ENCODE peak calls at places on chromosome 17, in nine cellular contexts. N, H, J, C, S, G, B, A and I are unnamed samples.

GRCh38 chr17:78903101-78903779 is at the start of gene CEP295NL:
- DNase-seq in A (no peak), S (peak), G (no peak), J (peak), N (no peak), B (peak), H (peak), C (no peak), I (no peak)

GRCh38 chr17:50947844-50948514 is 81.8 kb upstream of the TOB1 start:
- DNase-seq in A (peak), B (no peak), S (no peak), J (peak), N (peak), C (peak), H (no peak), G (no peak), I (no peak)

GRCh38 chr17:27366438-27366837 is 72.5 kb downstream of the WSB1 start:
- DNase-seq in J (no peak), C (no peak), A (no peak), G (no peak), B (no peak), H (no peak), S (no peak), N (no peak), I (no peak)

GRCh38 chr17:46942441-46943217 is 19.7 kb downstream of the GOSR2 start:
- DNase-seq in C (peak), G (peak), B (peak), J (peak), A (peak), N (peak), H (peak), S (peak), I (peak)

GRCh38 chr17:77140878-77141767 is at the start of gene SEC14L1:
- DNase-seq in H (peak), N (peak), A (peak), C (peak), G (peak), S (no peak), J (peak), B (peak), I (no peak)

GRCh38 chr17:50565559-50566350 is 5.2 kb downstream of the CACNA1G start:
- DNase-seq in S (peak), J (no peak), A (no peak), G (no peak), B (no peak), H (peak), C (no peak), N (no peak), I (no peak)

GRCh38 chr17:79010304-79010646 is 711 bp upstream of the CANT1 start:
- DNase-seq in A (no peak), J (no peak), B (no peak), H (no peak), N (peak), S (no peak), G (no peak), C (no peak), I (no peak)

GRCh38 chr17:79970576-79971068 is 65.0 kb downstream of the TBC1D16 start:
- DNase-seq in J (no peak), N (peak), A (peak), S (peak), H (peak), B (no peak), G (peak), C (no peak), I (no peak)

GRCh38 chr17:57955183-57955952 is at the start of gene CUEDC1:
- DNase-seq in H (peak), A (peak), C (peak), S (peak), N (peak), B (peak), J (peak), G (peak), I (peak)

GRCh38 chr17:39662551-39663339 is 2.4 kb upstream of the TCAP start:
- DNase-seq in J (peak), B (no peak), G (peak), H (no peak), S (no peak), C (no peak), N (peak), A (peak), I (no peak)

GRCh38 chr17:55814377-55814776 is 63.5 kb downstream of the PCTP start:
- DNase-seq in A (no peak), C (no peak), B (no peak), H (no peak), G (no peak), N (no peak), J (no peak), S (no peak), I (no peak)

GRCh38 chr17:42174126-42174783 is 6.7 kb downstream of the KCNH4 start:
- DNase-seq in B (no peak), N (no peak), J (no peak), G (no peak), S (no peak), C (no peak), A (no peak), H (no peak), I (peak)

GRCh38 chr17:42407289-42407836 is 15.7 kb downstream of the CAVIN1 start:
- DNase-seq in G (peak), N (peak), B (no peak), H (peak), J (peak), S (peak), C (peak), A (peak), I (peak)

GRCh38 chr17:69012895-69013805 is 47.6 kb downstream of the ABCA9 start:
- DNase-seq in C (no peak), J (no peak), N (no peak), G (no peak), H (peak), S (peak), A (no peak), B (no peak), I (no peak)

GRCh38 chr17:32019228-32019627 is 12.0 kb downstream of the LRRC37B start:
- DNase-seq in G (no peak), A (no peak), H (no peak), B (no peak), J (no peak), C (no peak), S (no peak), N (no peak), I (no peak)

GRCh38 chr17:78231991-78232759 is 744 bp downstream of the TMEM235 start:
- DNase-seq in A (no peak), H (no peak), J (no peak), C (no peak), G (peak), S (no peak), B (no peak), N (no peak), I (no peak)

GRCh38 chr17:41697122-41697962 is 8.7 kb downstream of the EIF1 start:
- DNase-seq in A (peak), B (no peak), C (no peak), J (no peak), H (peak), S (peak), G (no peak), N (peak), I (no peak)

GRCh38 chr17:68460096-68460495 is 2.8 kb upstream of the WIPI1 start:
- DNase-seq in J (no peak), A (no peak), B (no peak), S (no peak), C (no peak), G (no peak), H (no peak), N (no peak), I (no peak)

GRCh38 chr17:6067060-6067459 is 3.1 kb upstream of the WSCD1 start:
- DNase-seq in C (no peak), J (no peak), B (no peak), A (no peak), G (no peak), N (no peak), H (no peak), S (no peak), I (no peak)

GRCh38 chr17:4492762-4493561 is 5.7 kb upstream of the SPNS2 start:
- DNase-seq in G (peak), H (peak), A (peak), J (peak), B (peak), S (peak), N (no peak), C (no peak), I (no peak)

GRCh38 chr17:4502466-4503154 is 3.9 kb downstream of the SPNS2 start:
- DNase-seq in N (no peak), B (no peak), S (no peak), A (no peak), G (no peak), C (no peak), H (no peak), J (no peak), I (no peak)

GRCh38 chr17:16491131-16491702 is 776 bp downstream of the LRRC75A start:
- DNase-seq in N (peak), J (peak), B (peak), S (no peak), C (peak), H (no peak), A (peak), G (peak), I (no peak)

GRCh38 chr17:35788504-35788998 is 6.9 kb downstream of the MMP28 start:
- DNase-seq in A (no peak), J (no peak), G (no peak), N (peak), C (no peak), S (peak), H (peak), B (no peak), I (no peak)

GRCh38 chr17:41444186-41444585 is 3.4 kb upstream of the KRT38 start:
- DNase-seq in J (no peak), C (no peak), N (no peak), G (no peak), S (peak), H (peak), B (no peak), A (no peak), I (no peak)

GRCh38 chr17:7177954-7178477 is 1.2 kb downstream of the ASGR1 start:
- DNase-seq in N (no peak), H (peak), G (peak), C (no peak), A (no peak), S (peak), B (peak), J (peak), I (no peak)

GRCh38 chr17:11336290-11336995 is 95.4 kb downstream of the SHISA6 start:
- DNase-seq in H (no peak), J (no peak), B (no peak), A (no peak), G (no peak), C (no peak), S (no peak), N (no peak), I (no peak)

GRCh38 chr17:35486920-35487727 is 38.6 kb upstream of the SLFN13 start:
- DNase-seq in S (peak), B (no peak), G (no peak), J (peak), A (peak), H (peak), C (peak), N (no peak), I (peak)

GRCh38 chr17:62749926-62750325 is 58.2 kb downstream of the MARCHF10 start:
- DNase-seq in B (no peak), N (no peak), G (no peak), H (no peak), A (no peak), S (no peak), C (no peak), J (no peak), I (no peak)

GRCh38 chr17:76419576-76420245 is 33.2 kb downstream of the UBE2O start:
- DNase-seq in H (no peak), B (no peak), G (no peak), C (no peak), J (no peak), N (peak), A (no peak), S (no peak), I (no peak)

GRCh38 chr17:3813171-3813570 is 12.2 kb upstream of the ITGAE start:
- DNase-seq in C (no peak), J (no peak), B (no peak), N (no peak), H (no peak), S (no peak), G (no peak), A (no peak), I (no peak)

GRCh38 chr17:27246537-27246936 is 47.4 kb upstream of the WSB1 start:
- DNase-seq in G (no peak), A (no peak), S (no peak), N (no peak), H (no peak), B (no peak), J (no peak), C (no peak), I (no peak)

GRCh38 chr17:77622627-77623026 is 335.9 kb upstream of the TNRC6C start:
- DNase-seq in C (no peak), A (no peak), B (no peak), J (no peak), N (no peak), S (no peak), G (no peak), H (no peak), I (no peak)

GRCh38 chr17:5329784-5330557 is 47.9 kb downstream of the RABEP1 start:
- DNase-seq in A (no peak), B (no peak), G (no peak), C (no peak), N (no peak), S (peak), H (peak), J (no peak), I (peak)

GRCh38 chr17:57874434-57875108 is 24.7 kb upstream of the MRPS23 start:
- DNase-seq in C (no peak), A (no peak), G (peak), B (no peak), H (peak), N (peak), S (peak), J (no peak), I (peak)

GRCh38 chr17:50263293-50264262 is 10.7 kb upstream of the TMEM92 start:
- DNase-seq in J (no peak), G (no peak), H (no peak), A (no peak), S (no peak), B (no peak), N (peak), C (peak), I (peak)

GRCh38 chr17:50184611-50185398 is 16.6 kb downstream of the COL1A1 start:
- DNase-seq in H (peak), N (peak), A (no peak), G (no peak), B (no peak), S (peak), J (no peak), C (no peak), I (peak)

GRCh38 chr17:67716405-67716798 is 1.3 kb upstream of the NOL11 start:
- DNase-seq in J (no peak), N (no peak), H (no peak), C (no peak), S (no peak), G (no peak), A (no peak), B (no peak), I (no peak)

GRCh38 chr17:83012873-83013778 is 66.3 kb upstream of the METRNL start:
- DNase-seq in H (no peak), S (peak), G (no peak), A (no peak), C (no peak), J (no peak), B (no peak), N (no peak), I (no peak)

GRCh38 chr17:81927653-81928496 is at the start of gene MAFG:
- DNase-seq in A (peak), N (peak), J (peak), C (peak), H (peak), G (peak), S (peak), B (peak), I (peak)
- TF ChIP-seq CTCF in A (no peak), N (no peak), J (no peak), C (no peak), H (peak), G (no peak), S (peak), B (peak), I (peak)

GRCh38 chr17:21119945-21120249 is 6.9 kb upstream of the DHRS7B start:
- DNase-seq in C (no peak), N (no peak), A (no peak), J (no peak), B (no peak), S (no peak), G (no peak), H (no peak), I (no peak)
- TF ChIP-seq CTCF in C (peak), N (no peak), A (no peak), J (no peak), B (no peak), S (no peak), G (no peak), H (no peak), I (no peak)

DNA sequence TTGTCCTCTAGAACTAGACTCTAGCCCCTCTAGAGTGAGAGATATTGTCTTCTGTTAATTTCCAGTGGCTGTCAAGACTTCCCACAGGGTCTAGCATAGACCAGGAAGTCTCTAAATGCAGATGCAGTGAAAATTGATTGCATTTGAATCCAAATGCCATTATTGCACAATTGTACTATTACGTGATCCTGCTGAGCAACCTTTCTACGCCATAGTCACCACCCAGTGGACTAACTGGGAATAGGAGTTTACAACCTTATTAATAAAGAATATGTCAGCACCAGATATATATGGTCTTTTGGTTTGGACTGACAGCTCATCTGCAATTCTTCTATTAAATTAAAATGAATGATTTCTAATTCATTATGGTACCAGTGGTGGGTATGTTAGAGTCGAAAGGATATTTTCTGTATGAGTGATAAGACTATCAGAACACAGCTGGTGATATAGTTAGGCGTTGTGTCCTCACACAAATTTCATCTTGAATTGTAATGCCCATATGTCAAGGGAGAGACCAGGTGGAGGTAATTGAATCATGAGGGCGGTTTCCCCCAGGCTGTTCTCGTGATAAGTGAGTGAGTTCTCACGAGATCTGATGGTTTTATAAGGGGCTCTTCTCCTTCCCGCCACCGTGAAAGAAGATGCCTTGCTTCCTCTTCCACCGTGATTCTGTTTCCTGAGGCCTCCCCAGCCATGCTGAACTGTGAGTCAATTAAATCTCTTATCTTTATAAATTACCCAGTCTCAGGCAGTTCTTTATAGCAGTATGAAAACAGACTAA is 138.9 kb upstream of the CA10 start:
- DNase-seq in N (no peak), S (no peak), C (no peak), H (peak), J (peak), G (no peak), A (no peak), B (no peak), I (no peak)
- TF ChIP-seq CTCF in N (no peak), S (no peak), C (no peak), H (no peak), J (peak), G (no peak), A (peak), B (peak), I (no peak)

GRCh38 chr17:72426948-72427760 is 306.3 kb downstream of the SOX9 start:
- DNase-seq in N (no peak), S (no peak), G (no peak), B (no peak), C (no peak), J (no peak), A (peak), H (no peak), I (no peak)
- TF ChIP-seq CTCF in N (no peak), S (no peak), G (no peak), B (no peak), C (no peak), J (no peak), A (no peak), H (no peak), I (no peak)

GRCh38 chr17:45170976-45171337 is 9.3 kb downstream of the HEXIM2 start:
- DNase-seq in C (no peak), G (no peak), H (peak), N (peak), A (peak), S (peak), B (no peak), J (peak), I (no peak)

GRCh38 chr17:45170280-45170975 is 8.8 kb downstream of the HEXIM2 start:
- DNase-seq in H (no peak), C (no peak), B (no peak), G (no peak), J (no peak), N (no peak), A (no peak), S (no peak), I (no peak)

GRCh38 chr17:45171338-45172231 is 9.9 kb downstream of the HEXIM2 start:
- DNase-seq in J (peak), H (no peak), B (no peak), A (peak), C (no peak), S (no peak), G (peak), N (peak), I (no peak)

GRCh38 chr17:45172232-45172540 is 10.5 kb downstream of the HEXIM2 start:
- DNase-seq in S (no peak), B (no peak), C (no peak), J (no peak), H (no peak), G (no peak), N (no peak), A (no peak), I (no peak)

GRCh38 chr17:45172541-45173286 is 11.0 kb downstream of the HEXIM2 start:
- DNase-seq in B (no peak), H (peak), G (peak), J (peak), C (peak), A (peak), N (peak), S (peak), I (peak)
- TF ChIP-seq CTCF in B (no peak), H (no peak), G (no peak), J (peak), C (no peak), A (no peak), N (no peak), S (no peak), I (no peak)

GRCh38 chr17:19569785-19570496 is 36.3 kb downstream of the SLC47A1 start:
- DNase-seq in N (no peak), S (no peak), C (no peak), J (no peak), G (no peak), A (no peak), B (no peak), H (no peak), I (no peak)
- TF ChIP-seq CTCF in N (no peak), S (no peak), C (no peak), J (no peak), G (no peak), A (no peak), B (no peak), H (no peak), I (no peak)

GRCh38 chr17:385195-385835 is 32.7 kb upstream of the RPH3AL start:
- DNase-seq in S (no peak), H (no peak), N (no peak), C (peak), B (peak), A (peak), J (peak), G (peak), I (no peak)
- TF ChIP-seq CTCF in S (no peak), H (no peak), N (no peak), C (no peak), B (peak), A (no peak), J (no peak), G (no peak), I (no peak)

GRCh38 chr17:70622382-70623260 is 453.3 kb downstream of the KCNJ2 start:
- DNase-seq in S (peak), G (peak), A (peak), H (peak), J (peak), B (peak), N (no peak), C (no peak), I (peak)
- TF ChIP-seq CTCF in S (peak), G (peak), A (no peak), H (peak), J (peak), B (peak), N (no peak), C (no peak), I (peak)